ENCODE peak calls at places on chromosomes 12 and 14, in four cellular contexts. One of them, this sample, is unnamed.

GRCh38 chr14:106044949-106045596 is 518.7 kb downstream of the TMEM121 start:
- DNase-seq in mesendoderm: peak; percentile 2
- DNase-seq in IMR-90: no peak
- DNase-seq in H1: peak; percentile 40
- DNase-seq in this sample: no peak

GRCh38 chr12:30622509-30622908 is 73.2 kb downstream of the IPO8 start:
- DNase-seq in H1: no peak
- DNase-seq in IMR-90: peak; percentile 73
- DNase-seq in mesendoderm: no peak
- DNase-seq in this sample: no peak

GRCh38 chr12:122227341-122227740 is 1.5 kb upstream of the DIABLO start:
- DNase-seq in mesendoderm: no peak
- DNase-seq in IMR-90: no peak
- DNase-seq in H1: no peak
- DNase-seq in this sample: no peak

GRCh38 chr14:94427016-94427613 is 25.5 kb downstream of the SERPINA11 start:
- DNase-seq in H1: no peak
- DNase-seq in mesendoderm: no peak
- DNase-seq in IMR-90: no peak
- DNase-seq in this sample: no peak

GRCh38 chr14:76644875-76645518 is 116.3 kb upstream of the VASH1 start:
- DNase-seq in H1: peak; percentile 82
- DNase-seq in mesendoderm: peak; percentile 61
- DNase-seq in IMR-90: peak; percentile 12
- DNase-seq in this sample: peak; percentile 71

GRCh38 chr12:124523071-124523470 is 44.3 kb downstream of the NCOR2 start:
- DNase-seq in IMR-90: no peak
- DNase-seq in mesendoderm: no peak
- DNase-seq in H1: no peak
- DNase-seq in this sample: no peak

GRCh38 chr12:81998761-81999378 is 239.7 kb upstream of the PPFIA2 start:
- DNase-seq in mesendoderm: no peak
- DNase-seq in IMR-90: no peak
- DNase-seq in H1: no peak
- DNase-seq in this sample: no peak

GRCh38 chr14:22226381-22226780 is 362.6 kb downstream of the DAD1 start:
- DNase-seq in H1: no peak
- DNase-seq in IMR-90: peak; percentile 59
- DNase-seq in mesendoderm: peak; percentile 51
- DNase-seq in this sample: no peak

GRCh38 chr14:104137297-104138097 is 890 bp upstream of the KIF26A start:
- DNase-seq in H1: peak; percentile 94
- DNase-seq in mesendoderm: peak; percentile 92
- DNase-seq in IMR-90: peak; percentile 4
- DNase-seq in this sample: peak; percentile 84

GRCh38 chr12:89211456-89211855 is 140.8 kb downstream of the DUSP6 start:
- DNase-seq in H1: no peak
- DNase-seq in IMR-90: peak; percentile 41
- DNase-seq in mesendoderm: no peak
- DNase-seq in this sample: no peak

GRCh38 chr14:67892466-67893120 is 73.0 kb downstream of the RAD51B start:
- DNase-seq in mesendoderm: peak; percentile 63
- DNase-seq in H1: no peak
- DNase-seq in IMR-90: no peak
- DNase-seq in this sample: no peak

GRCh38 chr14:23071244-23071974 is 14.1 kb upstream of the CDH24 start:
- DNase-seq in mesendoderm: peak; percentile 99
- DNase-seq in IMR-90: peak; percentile 94
- DNase-seq in H1: peak; percentile 83
- DNase-seq in this sample: peak; percentile 94

GRCh38 chr14:103121161-103121845 is 2.0 kb upstream of the TNFAIP2 start:
- DNase-seq in mesendoderm: no peak
- DNase-seq in IMR-90: no peak
- DNase-seq in H1: no peak
- DNase-seq in this sample: peak; percentile 53

GRCh38 chr14:65168840-65169239 is 66.5 kb upstream of the MAX start:
- DNase-seq in IMR-90: no peak
- DNase-seq in mesendoderm: peak; percentile 46
- DNase-seq in H1: no peak
- DNase-seq in this sample: no peak

GRCh38 chr14:101626331-101626730 is 65.0 kb downstream of the DIO3 start:
- DNase-seq in mesendoderm: no peak
- DNase-seq in IMR-90: no peak
- DNase-seq in H1: no peak
- DNase-seq in this sample: no peak

GRCh38 chr14:101623685-101624444 is 62.6 kb downstream of the DIO3 start:
- DNase-seq in mesendoderm: peak; percentile 67
- DNase-seq in H1: no peak
- DNase-seq in IMR-90: no peak
- DNase-seq in this sample: no peak

GRCh38 chr14:101625336-101626097 is 64.2 kb downstream of the DIO3 start:
- DNase-seq in mesendoderm: no peak
- DNase-seq in H1: no peak
- DNase-seq in IMR-90: no peak
- DNase-seq in this sample: no peak

GRCh38 chr14:101623077-101623372 is 61.7 kb downstream of the DIO3 start:
- DNase-seq in IMR-90: no peak
- DNase-seq in H1: no peak
- DNase-seq in mesendoderm: no peak
- DNase-seq in this sample: no peak

DNA sequence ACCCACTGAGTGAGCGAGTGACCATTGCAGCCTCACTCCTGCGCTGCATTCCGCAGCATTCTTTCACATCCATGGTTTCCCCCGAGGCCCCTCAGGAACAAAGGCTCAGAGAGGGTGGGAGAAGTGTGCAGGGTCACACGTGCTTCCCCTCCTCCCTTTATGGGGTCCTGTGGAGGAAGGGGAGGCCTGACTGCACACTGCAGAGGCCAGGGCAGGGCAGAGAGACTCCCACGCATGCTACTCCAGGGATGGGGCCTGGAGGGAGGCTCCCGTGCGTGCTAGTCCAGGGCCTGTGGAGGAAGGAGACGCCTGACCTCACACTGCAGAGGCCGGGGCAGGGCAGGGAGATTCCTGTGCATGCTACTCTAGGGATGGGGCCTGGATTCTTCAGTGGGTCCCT is 63.3 kb downstream of the DIO3 start:
- DNase-seq in mesendoderm: peak; percentile 27
- DNase-seq in H1: no peak
- DNase-seq in IMR-90: no peak
- DNase-seq in this sample: no peak
- H4K8ac ChIP-seq in mesendoderm: no peak overlapping the region
- H4K8ac ChIP-seq in H1: no peak overlapping the region
- H4K8ac ChIP-seq in IMR-90: no peak overlapping the region
- H4K8ac ChIP-seq in this sample: no peak overlapping the region

DNA sequence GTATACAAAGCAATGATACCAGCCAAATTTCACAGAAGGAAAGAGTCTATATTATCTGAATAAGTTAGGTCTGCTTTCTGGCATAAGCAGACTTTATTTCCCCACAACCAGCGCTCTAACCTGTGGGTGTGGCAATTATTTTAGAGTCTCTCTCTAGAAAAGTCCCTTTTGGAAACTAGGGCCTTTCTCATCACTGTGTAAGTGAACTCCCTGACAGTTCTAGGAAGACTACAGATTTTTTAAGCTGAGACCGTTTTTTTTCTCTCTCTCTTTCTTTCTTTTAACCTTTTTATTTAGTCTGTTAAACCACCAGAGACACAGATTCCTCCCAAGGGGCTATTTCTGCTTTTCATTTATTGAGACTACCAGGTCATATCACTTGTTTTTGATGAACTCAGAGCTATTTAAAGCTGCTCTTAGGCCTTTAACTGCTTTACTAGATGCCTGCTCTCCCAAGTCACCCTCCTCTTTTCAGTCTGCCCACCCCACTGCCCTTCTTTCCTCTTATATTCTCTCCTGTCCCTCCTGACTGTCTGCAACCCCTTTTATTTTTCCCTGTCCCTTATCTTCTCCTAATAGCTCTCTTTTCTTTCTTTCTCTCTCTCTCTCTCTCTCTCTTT is 69.2 kb upstream of the ARHGAP5 start:
- DNase-seq in mesendoderm: no peak
- DNase-seq in IMR-90: no peak
- DNase-seq in H1: no peak
- DNase-seq in this sample: no peak
- H3K4me1 ChIP-seq in mesendoderm: peaks cover 9% of the 10 kb centered on the region
- H3K4me1 ChIP-seq in IMR-90: peaks cover 2% of the 10 kb centered on the region
- H3K4me1 ChIP-seq in H1: no peaks in the 10 kb centered on the region
- H3K4me1 ChIP-seq in this sample: no peaks in the 10 kb centered on the region

DNA sequence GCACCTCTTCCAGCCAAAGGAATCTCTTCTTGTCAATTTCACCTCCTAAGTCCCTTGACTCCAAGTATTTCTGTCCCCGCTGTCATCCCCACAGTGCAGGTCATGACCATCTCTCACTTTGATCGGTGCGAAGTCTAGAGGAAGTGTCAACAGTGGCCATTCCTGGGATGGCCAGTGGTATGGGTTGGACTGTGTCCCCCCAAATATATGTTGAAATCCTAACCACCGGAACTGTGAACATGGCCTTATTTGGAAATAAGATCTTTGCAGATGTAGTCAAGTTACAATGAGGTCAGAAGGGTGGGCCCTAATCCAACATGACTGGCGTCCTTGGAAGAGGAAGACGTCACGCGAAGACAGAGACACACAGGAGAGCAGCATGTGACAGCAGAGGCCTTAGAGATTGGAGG is 155.9 kb upstream of the PRMT8 start:
- DNase-seq in H1: no peak
- DNase-seq in IMR-90: no peak
- DNase-seq in mesendoderm: peak; percentile 21
- DNase-seq in this sample: no peak
- H4K8ac ChIP-seq in H1: no peak overlapping the region
- H4K8ac ChIP-seq in IMR-90: no peak overlapping the region
- H4K8ac ChIP-seq in mesendoderm: no peak overlapping the region
- H4K8ac ChIP-seq in this sample: no peak overlapping the region

DNA sequence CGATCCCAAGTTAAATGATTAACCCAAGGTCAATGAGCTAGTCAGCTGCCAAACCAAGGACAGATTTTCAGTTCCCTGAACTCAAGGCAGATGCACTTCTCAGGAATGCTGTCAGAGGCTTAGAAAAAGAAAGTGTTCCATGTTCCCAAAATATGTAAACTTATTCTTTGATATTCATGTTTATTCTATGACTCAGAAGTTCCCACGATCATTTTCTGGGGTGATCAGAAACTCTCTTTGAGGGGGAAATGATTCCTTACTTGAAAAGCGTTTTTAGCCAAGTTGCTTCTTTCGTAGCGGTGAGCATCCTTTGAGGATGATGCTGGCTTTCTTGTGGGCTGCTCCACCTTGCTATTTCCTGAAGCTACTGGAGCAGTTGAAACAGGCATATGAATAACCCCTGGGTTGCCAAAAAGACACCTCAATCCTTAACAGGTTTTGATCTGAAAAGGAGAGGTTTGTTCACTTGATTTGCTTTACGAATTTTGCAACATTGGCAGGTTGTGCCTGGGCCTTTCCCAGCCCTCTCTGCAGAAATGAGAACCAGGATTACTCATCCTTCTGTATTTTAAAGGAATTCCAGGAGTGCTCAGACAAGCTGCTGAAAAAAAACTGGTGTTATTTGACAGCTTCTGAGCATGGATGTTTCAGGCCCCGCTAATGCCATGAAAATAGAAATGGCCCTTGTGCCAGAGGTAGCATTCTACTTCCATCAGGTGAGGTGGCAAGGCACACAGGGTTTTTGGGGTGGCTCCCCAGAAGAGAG is 121.4 kb upstream of the HIF1A start:
- DNase-seq in mesendoderm: peak; percentile 38
- DNase-seq in IMR-90: peak; percentile 73
- DNase-seq in H1: no peak
- DNase-seq in this sample: no peak
- H3K4me1 ChIP-seq in mesendoderm: no peaks in the 10 kb centered on the region
- H3K4me1 ChIP-seq in IMR-90: peaks cover 33% of the 10 kb centered on the region
- H3K4me1 ChIP-seq in H1: peaks cover under 1% of the 10 kb centered on the region
- H3K4me1 ChIP-seq in this sample: no peaks in the 10 kb centered on the region